ENCODE peak calls at places on chromosomes 6 and 20, in eight cellular contexts. One of them, this sample, is unnamed.
A peak's percentile ranks its signal among the peaks of the same experiment; 100 is the strongest.

GRCh38 chr6:42093582-42094329 is 43.4 kb downstream of the TAF8 start:
- DNase-seq in GM23248: peak; percentile 30
- DNase-seq in upper lobe of right lung: no peak
- DNase-seq in brain microvascular endothelial cell: no peak
- DNase-seq in heart right ventricle: peak; percentile 43
- DNase-seq in cardiac muscle cell: peak; percentile 25
- DNase-seq in dorsolateral prefrontal cortex: no peak
- DNase-seq in CD4-positive, alpha-beta T cell: no peak
- DNase-seq in this sample: no peak

GRCh38 chr20:53737404-53738038 is 143.9 kb upstream of the ZNF217 start:
- DNase-seq in GM23248: peak; percentile 50
- DNase-seq in upper lobe of right lung: no peak
- DNase-seq in brain microvascular endothelial cell: no peak
- DNase-seq in heart right ventricle: no peak
- DNase-seq in cardiac muscle cell: no peak
- DNase-seq in dorsolateral prefrontal cortex: no peak
- DNase-seq in CD4-positive, alpha-beta T cell: no peak
- DNase-seq in this sample: no peak

GRCh38 chr20:1209447-1210387 is 6.5 kb downstream of the C20orf202 start:
- DNase-seq in GM23248: peak; percentile 45
- DNase-seq in upper lobe of right lung: no peak
- DNase-seq in brain microvascular endothelial cell: no peak
- DNase-seq in heart right ventricle: no peak
- DNase-seq in cardiac muscle cell: no peak
- DNase-seq in dorsolateral prefrontal cortex: no peak
- DNase-seq in CD4-positive, alpha-beta T cell: no peak
- DNase-seq in this sample: no peak

GRCh38 chr6:15796130-15796766 is 133.4 kb upstream of the DTNBP1 start:
- DNase-seq in GM23248: peak; percentile 13
- DNase-seq in upper lobe of right lung: no peak
- DNase-seq in brain microvascular endothelial cell: peak; percentile 12
- DNase-seq in heart right ventricle: no peak
- DNase-seq in cardiac muscle cell: no peak
- DNase-seq in dorsolateral prefrontal cortex: no peak
- DNase-seq in CD4-positive, alpha-beta T cell: no peak
- DNase-seq in this sample: no peak

GRCh38 chr6:42452171-42453026 is 673 bp upstream of the TRERF1 start:
- DNase-seq in GM23248: peak; percentile 79
- DNase-seq in upper lobe of right lung: peak; percentile 81
- DNase-seq in brain microvascular endothelial cell: peak; percentile 51
- DNase-seq in heart right ventricle: peak; percentile 73
- DNase-seq in cardiac muscle cell: peak; percentile 89
- DNase-seq in dorsolateral prefrontal cortex: peak; percentile 61
- DNase-seq in CD4-positive, alpha-beta T cell: peak; percentile 40
- DNase-seq in this sample: peak; percentile 91

GRCh38 chr6:108689279-108690161 is 128.8 kb downstream of the FOXO3 start:
- DNase-seq in GM23248: peak; percentile 78
- DNase-seq in upper lobe of right lung: peak; percentile 94
- DNase-seq in brain microvascular endothelial cell: peak; percentile 25
- DNase-seq in heart right ventricle: peak; percentile 84
- DNase-seq in cardiac muscle cell: no peak
- DNase-seq in dorsolateral prefrontal cortex: no peak
- DNase-seq in CD4-positive, alpha-beta T cell: no peak
- DNase-seq in this sample: no peak

GRCh38 chr6:128327890-128328289 is 192.5 kb downstream of the PTPRK start:
- DNase-seq in GM23248: peak; percentile 48
- DNase-seq in upper lobe of right lung: no peak
- DNase-seq in brain microvascular endothelial cell: no peak
- DNase-seq in heart right ventricle: no peak
- DNase-seq in cardiac muscle cell: peak; percentile 14
- DNase-seq in dorsolateral prefrontal cortex: no peak
- DNase-seq in CD4-positive, alpha-beta T cell: no peak
- DNase-seq in this sample: no peak

GRCh38 chr20:59583428-59584277 is 20.7 kb upstream of the PHACTR3 start:
- DNase-seq in GM23248: peak; percentile 65
- DNase-seq in upper lobe of right lung: peak; percentile 44
- DNase-seq in brain microvascular endothelial cell: no peak
- DNase-seq in heart right ventricle: peak; percentile 86
- DNase-seq in cardiac muscle cell: no peak
- DNase-seq in dorsolateral prefrontal cortex: peak; percentile 68
- DNase-seq in CD4-positive, alpha-beta T cell: no peak
- DNase-seq in this sample: peak; percentile 75

GRCh38 chr6:52724406-52725121 is 38.7 kb downstream of the GSTA2 start:
- DNase-seq in GM23248: peak; percentile 88
- DNase-seq in upper lobe of right lung: peak; percentile 87
- DNase-seq in brain microvascular endothelial cell: peak; percentile 70
- DNase-seq in heart right ventricle: peak; percentile 76
- DNase-seq in cardiac muscle cell: peak; percentile 71
- DNase-seq in dorsolateral prefrontal cortex: peak; percentile 35
- DNase-seq in CD4-positive, alpha-beta T cell: peak; percentile 11
- DNase-seq in this sample: peak; percentile 78

GRCh38 chr6:99802396-99803031 is 191.5 kb downstream of the MCHR2 start:
- DNase-seq in GM23248: no peak
- DNase-seq in upper lobe of right lung: no peak
- DNase-seq in brain microvascular endothelial cell: no peak
- DNase-seq in heart right ventricle: no peak
- DNase-seq in cardiac muscle cell: no peak
- DNase-seq in dorsolateral prefrontal cortex: no peak
- DNase-seq in CD4-positive, alpha-beta T cell: no peak
- DNase-seq in this sample: no peak

GRCh38 chr6:52317841-52318581 is 33.5 kb upstream of the MCM3 start:
- DNase-seq in GM23248: peak; percentile 85
- DNase-seq in upper lobe of right lung: no peak
- DNase-seq in brain microvascular endothelial cell: peak; percentile 21
- DNase-seq in heart right ventricle: no peak
- DNase-seq in cardiac muscle cell: no peak
- DNase-seq in dorsolateral prefrontal cortex: no peak
- DNase-seq in CD4-positive, alpha-beta T cell: no peak
- DNase-seq in this sample: no peak

GRCh38 chr6:145086197-145086596 is 649.1 kb downstream of the EPM2A start:
- DNase-seq in GM23248: peak; percentile 50
- DNase-seq in upper lobe of right lung: no peak
- DNase-seq in brain microvascular endothelial cell: peak; percentile 59
- DNase-seq in heart right ventricle: no peak
- DNase-seq in cardiac muscle cell: no peak
- DNase-seq in dorsolateral prefrontal cortex: no peak
- DNase-seq in CD4-positive, alpha-beta T cell: no peak
- DNase-seq in this sample: no peak

GRCh38 chr20:44071057-44071456 is 115.9 kb downstream of the JPH2 start:
- DNase-seq in GM23248: no peak
- DNase-seq in upper lobe of right lung: peak; percentile 37
- DNase-seq in brain microvascular endothelial cell: no peak
- DNase-seq in heart right ventricle: no peak
- DNase-seq in cardiac muscle cell: no peak
- DNase-seq in dorsolateral prefrontal cortex: no peak
- DNase-seq in CD4-positive, alpha-beta T cell: no peak
- DNase-seq in this sample: no peak

GRCh38 chr6:42257063-42257462 is 39.4 kb upstream of the MRPS10 start:
- DNase-seq in GM23248: no peak
- DNase-seq in upper lobe of right lung: no peak
- DNase-seq in brain microvascular endothelial cell: no peak
- DNase-seq in heart right ventricle: no peak
- DNase-seq in cardiac muscle cell: no peak
- DNase-seq in dorsolateral prefrontal cortex: no peak
- DNase-seq in CD4-positive, alpha-beta T cell: no peak
- DNase-seq in this sample: no peak

GRCh38 chr6:5359413-5359812 is 98.1 kb downstream of the FARS2 start:
- DNase-seq in GM23248: no peak
- DNase-seq in upper lobe of right lung: no peak
- DNase-seq in brain microvascular endothelial cell: no peak
- DNase-seq in heart right ventricle: no peak
- DNase-seq in cardiac muscle cell: no peak
- DNase-seq in dorsolateral prefrontal cortex: no peak
- DNase-seq in CD4-positive, alpha-beta T cell: no peak
- DNase-seq in this sample: no peak

GRCh38 chr6:35719830-35720733 is 16.8 kb upstream of the ARMC12 start:
- DNase-seq in GM23248: no peak
- DNase-seq in upper lobe of right lung: peak; percentile 73
- DNase-seq in brain microvascular endothelial cell: peak; percentile 33
- DNase-seq in heart right ventricle: peak; percentile 45
- DNase-seq in cardiac muscle cell: peak; percentile 61
- DNase-seq in dorsolateral prefrontal cortex: no peak
- DNase-seq in CD4-positive, alpha-beta T cell: no peak
- DNase-seq in this sample: peak; percentile 90

DNA sequence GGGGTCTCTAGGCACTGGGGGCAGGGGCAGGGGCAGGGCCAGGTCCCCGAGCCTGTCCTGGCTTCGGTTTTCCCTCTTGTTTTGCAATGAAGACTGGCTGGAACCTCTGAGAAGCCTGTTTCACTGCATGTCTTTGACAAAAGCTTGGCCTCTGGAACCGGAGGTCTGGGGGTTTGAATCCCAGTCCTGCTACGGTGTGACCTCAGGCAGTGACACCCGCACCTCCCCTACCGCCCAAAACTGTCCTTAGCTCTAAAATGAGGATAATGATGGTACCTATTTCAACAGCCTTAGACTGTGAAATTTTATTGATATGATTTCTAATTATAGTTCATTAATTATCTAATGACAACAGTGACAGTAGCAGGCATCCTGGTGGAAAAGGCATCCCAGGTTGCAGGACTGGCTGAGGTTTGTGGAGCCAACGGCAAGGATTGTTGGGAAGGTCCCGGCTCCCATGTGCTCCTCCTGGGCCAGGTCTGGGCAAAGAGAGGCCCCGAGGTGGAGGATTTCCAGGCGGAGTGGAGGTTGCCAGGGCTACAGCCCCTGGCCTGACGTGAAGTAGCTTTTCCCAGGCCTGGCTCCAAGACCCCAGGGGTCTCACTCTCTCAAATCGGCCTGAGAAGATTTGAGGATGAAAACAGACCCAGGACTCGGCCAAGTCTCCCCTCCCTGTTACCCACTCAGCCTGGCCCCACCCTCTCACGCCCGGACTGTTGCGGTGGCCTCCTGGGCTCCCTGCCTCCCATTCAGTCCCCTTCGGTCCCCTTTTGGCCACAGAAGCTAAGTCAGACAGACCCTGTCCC is 57.9 kb downstream of the SNAI1 start:
- DNase-seq in GM23248: no peak
- DNase-seq in upper lobe of right lung: no peak
- DNase-seq in brain microvascular endothelial cell: no peak
- DNase-seq in heart right ventricle: no peak
- DNase-seq in cardiac muscle cell: no peak
- DNase-seq in dorsolateral prefrontal cortex: no peak
- DNase-seq in CD4-positive, alpha-beta T cell: no peak
- DNase-seq in this sample: no peak
- H3K27ac ChIP-seq in GM23248: no peak overlapping the region
- H3K27ac ChIP-seq in upper lobe of right lung: no peak overlapping the region
- H3K27ac ChIP-seq in brain microvascular endothelial cell: no peak overlapping the region
- H3K27ac ChIP-seq in heart right ventricle: no peak overlapping the region
- H3K27ac ChIP-seq in cardiac muscle cell: peak overlapping the region; percentile 81
- H3K27ac ChIP-seq in dorsolateral prefrontal cortex: no peak overlapping the region
- H3K27ac ChIP-seq in CD4-positive, alpha-beta T cell: no peak overlapping the region
- H3K27ac ChIP-seq in this sample: peak overlapping the region; percentile 27

GRCh38 chr20:62900052-62900691 is 26.1 kb downstream of the DIDO1 start:
- DNase-seq in GM23248: peak; percentile 88
- DNase-seq in upper lobe of right lung: peak; percentile 84
- DNase-seq in brain microvascular endothelial cell: peak; percentile 56
- DNase-seq in heart right ventricle: peak; percentile 72
- DNase-seq in cardiac muscle cell: peak; percentile 83
- DNase-seq in dorsolateral prefrontal cortex: peak; percentile 79
- DNase-seq in CD4-positive, alpha-beta T cell: peak; percentile 71
- DNase-seq in this sample: peak; percentile 91
- H3K27ac ChIP-seq in GM23248: no peak overlapping the region
- H3K27ac ChIP-seq in upper lobe of right lung: no peak overlapping the region
- H3K27ac ChIP-seq in brain microvascular endothelial cell: no peak overlapping the region
- H3K27ac ChIP-seq in heart right ventricle: no peak overlapping the region
- H3K27ac ChIP-seq in cardiac muscle cell: peak overlapping the region; percentile 77
- H3K27ac ChIP-seq in dorsolateral prefrontal cortex: peak overlapping the region; percentile 61
- H3K27ac ChIP-seq in CD4-positive, alpha-beta T cell: peak overlapping the region; percentile 47
- H3K27ac ChIP-seq in this sample: peak overlapping the region; percentile 53

DNA sequence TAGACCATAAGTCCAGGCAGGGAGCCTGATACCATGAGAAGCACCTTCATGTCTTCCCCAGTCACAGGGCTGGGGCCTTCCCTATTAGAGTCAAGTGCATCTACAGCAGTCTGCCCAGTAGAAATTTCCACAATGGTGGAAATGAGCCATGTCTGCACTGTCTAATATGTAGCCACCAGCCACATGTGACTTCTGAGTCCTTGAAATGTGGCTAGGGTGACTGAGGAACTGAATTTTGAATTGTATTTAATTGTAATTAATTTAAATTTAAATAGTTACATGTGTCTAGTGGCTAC is 300.2 kb downstream of the CLIC5 start:
- DNase-seq in GM23248: no peak
- DNase-seq in upper lobe of right lung: no peak
- DNase-seq in brain microvascular endothelial cell: no peak
- DNase-seq in heart right ventricle: no peak
- DNase-seq in cardiac muscle cell: no peak
- DNase-seq in dorsolateral prefrontal cortex: no peak
- DNase-seq in CD4-positive, alpha-beta T cell: no peak
- DNase-seq in this sample: no peak
- H3K27ac ChIP-seq in GM23248: no peak overlapping the region
- H3K27ac ChIP-seq in upper lobe of right lung: no peak overlapping the region
- H3K27ac ChIP-seq in brain microvascular endothelial cell: no peak overlapping the region
- H3K27ac ChIP-seq in heart right ventricle: no peak overlapping the region
- H3K27ac ChIP-seq in cardiac muscle cell: no peak overlapping the region
- H3K27ac ChIP-seq in dorsolateral prefrontal cortex: no peak overlapping the region
- H3K27ac ChIP-seq in CD4-positive, alpha-beta T cell: no peak overlapping the region
- H3K27ac ChIP-seq in this sample: no peak overlapping the region

GRCh38 chr20:47724910-47725247 is 60.4 kb downstream of the SULF2 start:
- DNase-seq in GM23248: no peak
- DNase-seq in upper lobe of right lung: no peak
- DNase-seq in brain microvascular endothelial cell: no peak
- DNase-seq in heart right ventricle: no peak
- DNase-seq in cardiac muscle cell: no peak
- DNase-seq in dorsolateral prefrontal cortex: no peak
- DNase-seq in CD4-positive, alpha-beta T cell: no peak
- DNase-seq in this sample: peak; percentile 63

GRCh38 chr20:47727909-47728361 is 57.3 kb downstream of the SULF2 start:
- DNase-seq in GM23248: no peak
- DNase-seq in upper lobe of right lung: peak; percentile 71
- DNase-seq in brain microvascular endothelial cell: no peak
- DNase-seq in heart right ventricle: no peak
- DNase-seq in cardiac muscle cell: no peak
- DNase-seq in dorsolateral prefrontal cortex: peak; percentile 41
- DNase-seq in CD4-positive, alpha-beta T cell: no peak
- DNase-seq in this sample: peak; percentile 90

GRCh38 chr20:47727170-47727880 is 58.0 kb downstream of the SULF2 start:
- DNase-seq in GM23248: no peak
- DNase-seq in upper lobe of right lung: peak; percentile 81
- DNase-seq in brain microvascular endothelial cell: no peak
- DNase-seq in heart right ventricle: peak; percentile 32
- DNase-seq in cardiac muscle cell: no peak
- DNase-seq in dorsolateral prefrontal cortex: peak; percentile 30
- DNase-seq in CD4-positive, alpha-beta T cell: peak; percentile 56
- DNase-seq in this sample: peak; percentile 94

GRCh38 chr20:47725248-47725973 is 59.9 kb downstream of the SULF2 start:
- DNase-seq in GM23248: peak; percentile 84
- DNase-seq in upper lobe of right lung: no peak
- DNase-seq in brain microvascular endothelial cell: peak; percentile 65
- DNase-seq in heart right ventricle: peak; percentile 41
- DNase-seq in cardiac muscle cell: peak; percentile 86
- DNase-seq in dorsolateral prefrontal cortex: peak; percentile 49
- DNase-seq in CD4-positive, alpha-beta T cell: peak; percentile 74
- DNase-seq in this sample: peak; percentile 90

DNA sequence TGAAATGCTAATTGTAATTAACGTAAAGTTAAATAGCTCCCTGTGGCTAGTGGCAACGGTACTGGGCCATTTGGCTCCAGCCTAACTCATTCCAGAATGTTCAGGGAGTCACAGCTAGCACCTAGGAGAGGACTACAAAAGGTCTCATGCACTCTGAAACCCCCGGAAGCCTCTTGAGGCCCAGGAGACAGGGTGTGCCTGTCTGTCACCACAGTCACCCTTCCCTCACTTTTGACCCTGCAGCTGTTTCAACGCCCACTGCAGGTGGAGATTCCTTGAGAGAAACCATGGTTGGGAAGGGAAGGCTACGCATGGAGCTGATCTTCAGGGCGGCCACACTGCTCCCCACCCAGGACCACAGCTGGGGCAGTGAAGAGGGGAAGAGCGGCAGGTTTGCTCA is 58.6 kb downstream of the SULF2 start:
- DNase-seq in GM23248: no peak
- DNase-seq in upper lobe of right lung: no peak
- DNase-seq in brain microvascular endothelial cell: no peak
- DNase-seq in heart right ventricle: no peak
- DNase-seq in cardiac muscle cell: no peak
- DNase-seq in dorsolateral prefrontal cortex: no peak
- DNase-seq in CD4-positive, alpha-beta T cell: no peak
- DNase-seq in this sample: peak; percentile 78
- H3K27ac ChIP-seq in GM23248: no peak overlapping the region
- H3K27ac ChIP-seq in upper lobe of right lung: no peak overlapping the region
- H3K27ac ChIP-seq in brain microvascular endothelial cell: no peak overlapping the region
- H3K27ac ChIP-seq in heart right ventricle: no peak overlapping the region
- H3K27ac ChIP-seq in cardiac muscle cell: no peak overlapping the region
- H3K27ac ChIP-seq in dorsolateral prefrontal cortex: peak overlapping the region; percentile 61
- H3K27ac ChIP-seq in CD4-positive, alpha-beta T cell: no peak overlapping the region
- H3K27ac ChIP-seq in this sample: peak overlapping the region; percentile 84